ENCODE peak calls at places on chromosomes 5 and 9, in four cellular contexts. A, M, D and P are unnamed samples. For H3K4me1, the result is how much of the 10 kb centered on the place peaks cover.

GRCh38 chr5:95441631-95442030 is 50.5 kb downstream of the FAM81B start:
- DNase-seq in A (no peak), M (no peak), D (no peak), P (no peak)

GRCh38 chr5:134964359-134965270 is 3.1 kb upstream of the CATSPER3 start:
- DNase-seq in M (no peak), D (no peak), A (no peak), P (no peak)

GRCh38 chr5:150615141-150615699 is 25.2 kb upstream of the SYNPO start:
- DNase-seq in A (no peak), D (no peak), M (peak), P (no peak)

GRCh38 chr5:109409061-109409843 is 522 bp downstream of the PJA2 start:
- DNase-seq in A (peak), D (peak), M (peak), P (no peak)

GRCh38 chr9:125655691-125656410 is 51.2 kb downstream of the MAPKAP1 start:
- DNase-seq in A (no peak), M (peak), D (no peak), P (no peak)

GRCh38 chr9:94941211-94941875 is 214.8 kb downstream of the AOPEP start:
- DNase-seq in A (no peak), M (peak), D (no peak), P (no peak)

GRCh38 chr5:130532786-130533185 is 628.5 kb downstream of the CHSY3 start:
- DNase-seq in A (no peak), D (no peak), M (peak), P (no peak)

GRCh38 chr9:127946728-127947127 is 9.1 kb upstream of the DPM2 start:
- DNase-seq in D (no peak), A (no peak), M (no peak), P (no peak)

GRCh38 chr5:33008751-33009418 is 297.8 kb downstream of the NPR3 start:
- DNase-seq in A (no peak), M (peak), D (no peak), P (peak)

GRCh38 chr5:79396265-79396664 is 117.7 kb downstream of the HOMER1 start:
- DNase-seq in M (peak), A (no peak), D (no peak), P (no peak)

GRCh38 chr9:108052431-108053080 is 563.0 kb upstream of the KLF4 start:
- DNase-seq in A (no peak), M (no peak), D (no peak), P (peak)

GRCh38 chr9:110208031-110208430 is at the start of gene C9orf152:
- DNase-seq in M (no peak), D (no peak), A (peak), P (no peak)

GRCh38 chr5:134020188-134020587 is 15.4 kb upstream of the VDAC1 start:
- DNase-seq in A (no peak), M (no peak), D (no peak), P (no peak)

GRCh38 chr5:106874974-106875373 is 795.8 kb downstream of the EFNA5 start:
- DNase-seq in M (no peak), A (no peak), D (no peak), P (no peak)

GRCh38 chr5:159836691-159837090 is 79.6 kb upstream of the ADRA1B start:
- DNase-seq in D (no peak), A (no peak), M (no peak), P (no peak)

GRCh38 chr9:93902780-93903655 is 52.1 kb downstream of the BARX1 start:
- DNase-seq in D (no peak), M (no peak), A (peak), P (no peak)

GRCh38 chr9:18115131-18115530 is 358.8 kb upstream of the ADAMTSL1 start:
- DNase-seq in A (no peak), D (no peak), M (no peak), P (no peak)

GRCh38 chr5:52915176-52915875 is 73.8 kb upstream of the ITGA2 start:
- DNase-seq in A (no peak), D (peak), M (peak), P (no peak)

GRCh38 chr9:72509053-72509452 is 12.4 kb upstream of the TMC1 start:
- DNase-seq in D (no peak), A (no peak), M (peak), P (no peak)

GRCh38 chr9:90054810-90055209 is 450.0 kb downstream of the GADD45G start:
- DNase-seq in D (no peak), A (no peak), M (no peak), P (no peak)

GRCh38 chr9:128420060-128420650 is 502 bp upstream of the CERCAM start:
- DNase-seq in D (peak), A (peak), M (peak), P (no peak)

GRCh38 chr5:73094415-73094814 is 26.0 kb upstream of the TMEM171 start:
- DNase-seq in A (no peak), D (no peak), M (no peak), P (no peak)

GRCh38 chr9:127183814-127184582 is 61.6 kb upstream of the ANGPTL2 start:
- DNase-seq in D (no peak), M (no peak), A (peak), P (no peak)

GRCh38 chr5:107388111-107388861 is 282.5 kb downstream of the EFNA5 start:
- DNase-seq in M (peak), A (no peak), D (no peak), P (no peak)

GRCh38 chr9:75027187-75028107 is 646 bp downstream of the CARNMT1 start:
- DNase-seq in M (peak), A (peak), D (peak), P (no peak)

GRCh38 chr5:177310332-177310731 is 1.4 kb downstream of the MXD3 start:
- DNase-seq in A (no peak), M (no peak), D (no peak), P (no peak)

GRCh38 chr9:93048706-93049448 is 9.6 kb upstream of the SUSD3 start:
- DNase-seq in A (no peak), M (no peak), D (no peak), P (no peak)

GRCh38 chr9:98484218-98484617 is 224.5 kb downstream of the GABBR2 start:
- DNase-seq in D (no peak), A (no peak), M (peak), P (no peak)

GRCh38 chr5:153719324-153719723 is 228.9 kb downstream of the GRIA1 start:
- DNase-seq in D (no peak), A (no peak), M (no peak), P (no peak)

GRCh38 chr5:103621548-103621930 is 59.0 kb upstream of the NUDT12 start:
- DNase-seq in D (no peak), A (no peak), M (peak), P (no peak)

GRCh38 chr9:124188331-124189110 is 69.2 kb upstream of the NEK6 start:
- DNase-seq in D (no peak), M (no peak), A (no peak), P (no peak)

GRCh38 chr5:68884893-68885292 is 208.9 kb upstream of the SLC30A5 start:
- DNase-seq in M (peak), A (no peak), D (no peak), P (no peak)

GRCh38 chr9:75152416-75152815 is 64.1 kb downstream of the OSTF1 start:
- DNase-seq in D (no peak), A (no peak), M (no peak), P (no peak)

GRCh38 chr9:10274983-10275382 is 337.8 kb downstream of the PTPRD start:
- DNase-seq in A (no peak), D (no peak), M (no peak), P (no peak)

GRCh38 chr5:82183828-82184227 is 94.3 kb downstream of the RPS23 start:
- DNase-seq in D (no peak), A (no peak), M (peak), P (no peak)

GRCh38 chr5:142982821-142983200 is 212.6 kb downstream of the ARHGAP26 start:
- DNase-seq in M (no peak), D (no peak), A (no peak), P (no peak)

GRCh38 chr9:111986035-111986556 is 89.5 kb downstream of the UGCG start:
- DNase-seq in A (peak), M (peak), D (no peak), P (no peak)

GRCh38 chr5:140267559-140268018 is 35.3 kb downstream of the PFDN1 start:
- DNase-seq in M (no peak), A (no peak), D (no peak), P (no peak)

GRCh38 chr5:140273401-140273877 is 29.5 kb downstream of the PFDN1 start:
- DNase-seq in A (no peak), D (no peak), M (no peak), P (no peak)

GRCh38 chr5:140266471-140267200 is 36.3 kb downstream of the PFDN1 start:
- DNase-seq in D (no peak), M (no peak), A (no peak), P (no peak)

GRCh38 chr5:140267201-140267540 is 35.7 kb downstream of the PFDN1 start:
- DNase-seq in M (no peak), A (no peak), D (no peak), P (no peak)

GRCh38 chr5:140270008-140270407 is 32.9 kb downstream of the PFDN1 start:
- DNase-seq in M (no peak), D (no peak), A (no peak), P (no peak)
- H3K27ac ChIP-seq in M (no peak), D (no peak), A (no peak), P (no peak)

GRCh38 chr9:21558079-21558478 is 76.0 kb upstream of the IFNE start:
- DNase-seq in M (no peak), D (no peak), A (no peak), P (no peak)
- H3K4me3 ChIP-seq in M (peak), D (peak), A (no peak), P (no peak)

GRCh38 chr5:115806986-115807653 is 9.3 kb downstream of the CDO1 start:
- DNase-seq in M (no peak), A (no peak), D (no peak), P (no peak)

GRCh38 chr5:115800108-115800507 is 16.4 kb downstream of the CDO1 start:
- DNase-seq in M (no peak), A (no peak), D (no peak), P (no peak)

GRCh38 chr5:115798252-115798651 is 18.2 kb downstream of the CDO1 start:
- DNase-seq in A (no peak), M (no peak), D (no peak), P (no peak)

GRCh38 chr5:115801152-115801551 is 15.3 kb downstream of the CDO1 start:
- DNase-seq in M (no peak), A (no peak), D (no peak), P (no peak)

DNA sequence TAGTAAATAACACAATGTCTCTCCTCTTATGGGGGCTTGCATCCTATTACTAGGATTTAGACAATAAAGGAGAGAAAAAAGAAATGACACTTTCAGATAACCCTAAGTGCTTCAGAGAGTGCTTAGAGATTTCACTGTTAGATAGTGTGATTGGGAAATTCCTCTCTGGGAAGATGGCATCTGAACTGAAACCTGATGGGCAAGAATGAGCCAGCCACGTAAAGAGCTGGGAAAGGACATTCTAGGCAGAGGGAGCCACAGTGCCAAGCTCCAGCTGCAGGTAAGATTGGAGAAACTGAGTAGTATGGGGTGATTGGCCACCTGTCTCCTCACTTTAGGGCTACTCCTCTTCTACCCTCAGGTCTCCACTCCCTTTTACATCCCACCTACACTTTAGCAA is 14.5 kb downstream of the CDO1 start:
- DNase-seq in A (no peak), M (no peak), D (no peak), P (no peak)
- H3K4me1 ChIP-seq in A (under half), M (under half), D (under half), P (under half)

DNA sequence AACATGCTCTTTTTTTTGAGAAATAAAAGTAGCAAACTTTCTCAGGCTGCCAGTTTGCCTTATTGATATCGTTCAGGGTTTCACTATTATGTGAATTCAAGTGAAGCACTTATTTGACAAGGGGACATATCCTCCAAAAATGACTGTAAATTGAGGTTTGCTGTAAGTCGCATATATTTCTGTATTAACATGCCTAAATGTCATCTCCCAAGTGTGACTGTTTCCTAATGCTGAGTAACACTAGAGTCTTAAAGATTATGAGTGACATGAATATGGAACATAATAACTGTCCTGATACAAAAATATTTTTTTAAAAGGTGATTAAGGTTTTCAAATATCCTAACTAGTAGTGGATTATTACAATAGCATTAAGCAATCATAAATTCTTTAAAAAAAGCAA is 3.7 kb downstream of the NFIB start:
- DNase-seq in M (no peak), D (no peak), A (no peak), P (no peak)
- H3K27ac ChIP-seq in M (no peak), D (peak), A (peak), P (no peak)